ENCODE peak calls at places on chromosomes 4 and X, in seven cellular contexts. E is CD8-positive, alpha-beta T cell; G is stomach; L is astrocyte of the hippocampus; T is kidney tubule cell; S is endothelial cell; F is GM13977. M is an unnamed sample.

GRCh38 chrX:114267127-114267526 is 316.8 kb upstream of the HTR2C start:
- DNase-seq in E (no peak), G (no peak), L (no peak), T (no peak), S (no peak), F (no peak), M (no peak)

GRCh38 chrX:86171366-86171765 is 23.1 kb downstream of the DACH2 start:
- DNase-seq in E (no peak), G (no peak), L (peak), T (peak), S (peak), F (no peak), M (peak)

GRCh38 chrX:107629533-107629909 is 1.2 kb downstream of the PRPS1 start:
- DNase-seq in E (no peak), G (no peak), L (peak), T (peak), S (no peak), F (no peak), M (peak)

GRCh38 chr4:186669159-186669720 is 54.4 kb downstream of the FAT1 start:
- DNase-seq in E (no peak), G (no peak), L (peak), T (peak), S (no peak), F (no peak), M (peak)

GRCh38 chr4:174702974-174703478 is 126.0 kb downstream of the GLRA3 start:
- DNase-seq in E (no peak), G (no peak), L (peak), T (peak), S (no peak), F (no peak), M (no peak)

GRCh38 chrX:41526268-41526667 is 79.1 kb downstream of the NYX start:
- DNase-seq in E (no peak), G (no peak), L (no peak), T (no peak), S (no peak), F (no peak), M (no peak)

GRCh38 chr4:113997206-113997605 is 17.8 kb upstream of the ARSJ start:
- DNase-seq in E (no peak), G (no peak), L (no peak), T (no peak), S (no peak), F (no peak), M (peak)

GRCh38 chr4:66169341-66169740 is 499.1 kb upstream of the EPHA5 start:
- DNase-seq in E (no peak), G (no peak), L (peak), T (no peak), S (no peak), F (peak), M (peak)

GRCh38 chr4:128653514-128654420 is 155.7 kb upstream of the JADE1 start:
- DNase-seq in E (no peak), G (no peak), L (no peak), T (no peak), S (no peak), F (no peak), M (no peak)

GRCh38 chrX:3142259-3143042 is 101.2 kb downstream of the ARSF start:
- DNase-seq in E (no peak), G (no peak), L (no peak), T (no peak), S (no peak), F (no peak), M (no peak)

GRCh38 chr4:15855804-15856475 is 77.8 kb downstream of the CD38 start:
- DNase-seq in E (no peak), G (no peak), L (peak), T (no peak), S (no peak), F (no peak), M (no peak)

GRCh38 chr4:102335616-102336015 is 9.7 kb downstream of the SLC39A8 start:
- DNase-seq in E (no peak), G (no peak), L (no peak), T (peak), S (no peak), F (no peak), M (no peak)

GRCh38 chr4:32002037-32002747 is 1282.0 kb downstream of the PCDH7 start:
- DNase-seq in E (no peak), G (no peak), L (no peak), T (no peak), S (no peak), F (no peak), M (no peak)

GRCh38 chrX:49066690-49067089 is 7.1 kb downstream of the PRAF2 start:
- DNase-seq in E (no peak), G (no peak), L (no peak), T (no peak), S (no peak), F (no peak), M (no peak)

GRCh38 chr4:24032371-24032989 is 142.6 kb upstream of the PPARGC1A start:
- DNase-seq in E (no peak), G (peak), L (peak), T (peak), S (no peak), F (peak), M (peak)

GRCh38 chr4:162560073-162560472 is 396.3 kb upstream of the FSTL5 start:
- DNase-seq in E (no peak), G (no peak), L (no peak), T (no peak), S (no peak), F (no peak), M (peak)

GRCh38 chrX:124386401-124386800 is 40.0 kb downstream of the SH2D1A start:
- DNase-seq in E (no peak), G (no peak), L (no peak), T (no peak), S (no peak), F (no peak), M (no peak)

GRCh38 chr4:60129740-60130139 is 1070.4 kb upstream of the ADGRL3 start:
- DNase-seq in E (no peak), G (no peak), L (no peak), T (no peak), S (no peak), F (no peak), M (no peak)

GRCh38 chr4:133149932-133150642 is 993 bp downstream of the PCDH10 start:
- DNase-seq in E (no peak), G (no peak), L (peak), T (no peak), S (peak), F (peak), M (no peak)

GRCh38 chrX:118839334-118839958 is 15.8 kb downstream of the ZCCHC12 start:
- DNase-seq in E (peak), G (peak), L (peak), T (peak), S (peak), F (peak), M (peak)

GRCh38 chr4:13445841-13446790 is 38.0 kb downstream of the RAB28 start:
- DNase-seq in E (no peak), G (no peak), L (no peak), T (no peak), S (peak), F (no peak), M (no peak)

GRCh38 chr4:156931267-156931666 is 40.3 kb downstream of the PDGFC start:
- DNase-seq in E (no peak), G (no peak), L (peak), T (peak), S (no peak), F (no peak), M (peak)

GRCh38 chr4:150278206-150278605 is 200.0 kb downstream of the DCLK2 start:
- DNase-seq in E (no peak), G (no peak), L (peak), T (no peak), S (no peak), F (no peak), M (no peak)

GRCh38 chr4:7658297-7659204 is 223.8 kb upstream of the PSAPL1 start:
- DNase-seq in E (no peak), G (no peak), L (peak), T (peak), S (no peak), F (no peak), M (no peak)

GRCh38 chrX:151983186-151983585 is 8.7 kb upstream of the GABRE start:
- DNase-seq in E (no peak), G (no peak), L (no peak), T (peak), S (no peak), F (no peak), M (peak)

GRCh38 chrX:152220612-152221011 is 82.2 kb upstream of the MAGEA10 start:
- DNase-seq in E (no peak), G (no peak), L (peak), T (no peak), S (no peak), F (no peak), M (peak)